ENCODE peak calls at places on chromosomes 12 and 14, in five cellular contexts. O is GM04504, X is cerebellar cortex, W is HuH-7.5, C is midbrain. Y is an unnamed sample.
A peak's percentile ranks its signal among the peaks of the same experiment; 100 is the strongest.

GRCh38 chr12:96107236-96107635 is 71.8 kb upstream of the LTA4H start:
- DNase-seq in C (no peak), X (no peak), O (no peak), W (no peak), Y (no peak)

GRCh38 chr12:113234483-113234882 is 13.2 kb downstream of the TPCN1 start:
- DNase-seq in C (no peak), O (no peak), X (no peak), W (no peak), Y (no peak)

GRCh38 chr12:9340422-9341259 is 132.4 kb upstream of the PZP start:
- DNase-seq in C (no peak), O (no peak), W (no peak), X (no peak), Y (no peak)

GRCh38 chr12:81329088-81329487 is 251.2 kb downstream of the ACSS3 start:
- DNase-seq in C (no peak), W (peak; percentile 3), X (peak; percentile 9), O (no peak), Y (no peak)

GRCh38 chr12:57341275-57341990 is 89.4 kb downstream of the R3HDM2 start:
- DNase-seq in O (no peak), X (peak; percentile 65), C (peak; percentile 32), W (no peak), Y (no peak)

GRCh38 chr12:78321696-78322095 is 491.0 kb downstream of the NAV3 start:
- DNase-seq in O (no peak), C (no peak), W (no peak), X (no peak), Y (no peak)

GRCh38 chr12:33223956-33224355 is 215.7 kb downstream of the SYT10 start:
- DNase-seq in C (no peak), W (no peak), O (no peak), X (no peak), Y (no peak)

GRCh38 chr12:92144631-92145480 is 790 bp downstream of the BTG1 start:
- DNase-seq in O (no peak), X (peak; percentile 36), W (peak; percentile 53), C (peak; percentile 64), Y (no peak)

GRCh38 chr14:102754370-102755262 is 22.6 kb upstream of the TRAF3 start:
- DNase-seq in C (no peak), X (no peak), W (no peak), O (no peak), Y (no peak)

GRCh38 chr12:47014474-47014873 is 64.9 kb upstream of the PCED1B start:
- DNase-seq in W (no peak), O (peak; percentile 47), X (no peak), C (no peak), Y (no peak)

GRCh38 chr14:54782803-54783659 is 119.6 kb downstream of the GCH1 start:
- DNase-seq in C (peak; percentile 12), O (no peak), W (peak; percentile 22), X (peak; percentile 42), Y (no peak)

GRCh38 chr12:69933115-69933552 is 108.1 kb downstream of the MYRFL start:
- DNase-seq in C (no peak), X (no peak), O (no peak), W (no peak), Y (no peak)

GRCh38 chr14:70906785-70907171 is 481 bp upstream of the PCNX1 start:
- DNase-seq in W (peak; percentile 31), C (peak; percentile 40), O (no peak), X (peak; percentile 34), Y (no peak)

GRCh38 chr12:106127289-106128126 is 11.2 kb downstream of the NUAK1 start:
- DNase-seq in X (no peak), O (no peak), C (no peak), W (no peak), Y (no peak)